ENCODE peak calls at places on chromosomes 3 and 15, in six cellular contexts. One of them, this sample, is unnamed.
A peak's percentile ranks its signal among the peaks of the same experiment; 100 is the strongest.

GRCh38 chr3:152444029-152444641 is 175.4 kb downstream of the MBNL1 start:
- DNase-seq in 8988T: no peak
- DNase-seq in AG10803: peak; percentile 71
- DNase-seq in activated CD4-positive, alpha-beta T cell treated with anti-CD3 and anti-CD28 coated beads, Interleukin-2, amount 50 U/mL, for 1 hour: no peak
- DNase-seq in AG04449: no peak
- DNase-seq in ureter: no peak
- DNase-seq in this sample: peak; percentile 71

GRCh38 chr3:72338942-72339749 is 509.1 kb downstream of the SHQ1 start:
- DNase-seq in activated CD4-positive, alpha-beta T cell treated with anti-CD3 and anti-CD28 coated beads, Interleukin-2, amount 50 U/mL, for 1 hour: no peak
- DNase-seq in AG04449: peak; percentile 75
- DNase-seq in 8988T: peak; percentile 41
- DNase-seq in ureter: peak; percentile 84
- DNase-seq in AG10803: peak; percentile 90
- DNase-seq in this sample: no peak

GRCh38 chr3:39150803-39151631 is 2.4 kb downstream of the CSRNP1 start:
- DNase-seq in AG10803: peak; percentile 96
- DNase-seq in 8988T: no peak
- DNase-seq in AG04449: peak; percentile 92
- DNase-seq in ureter: peak; percentile 89
- DNase-seq in activated CD4-positive, alpha-beta T cell treated with anti-CD3 and anti-CD28 coated beads, Interleukin-2, amount 50 U/mL, for 1 hour: peak; percentile 56
- DNase-seq in this sample: no peak

GRCh38 chr3:170506556-170506955 is 79.3 kb downstream of the SLC7A14 start:
- DNase-seq in ureter: no peak
- DNase-seq in activated CD4-positive, alpha-beta T cell treated with anti-CD3 and anti-CD28 coated beads, Interleukin-2, amount 50 U/mL, for 1 hour: no peak
- DNase-seq in AG04449: no peak
- DNase-seq in 8988T: no peak
- DNase-seq in AG10803: peak; percentile 61
- DNase-seq in this sample: no peak

GRCh38 chr15:95132774-95133173 is 901.4 kb downstream of the MCTP2 start:
- DNase-seq in ureter: no peak
- DNase-seq in activated CD4-positive, alpha-beta T cell treated with anti-CD3 and anti-CD28 coated beads, Interleukin-2, amount 50 U/mL, for 1 hour: no peak
- DNase-seq in AG04449: peak; percentile 63
- DNase-seq in 8988T: no peak
- DNase-seq in AG10803: peak; percentile 95
- DNase-seq in this sample: no peak

GRCh38 chr3:50190921-50191660 is at the start of gene GNAT1:
- DNase-seq in AG04449: no peak
- DNase-seq in AG10803: no peak
- DNase-seq in 8988T: no peak
- DNase-seq in ureter: no peak
- DNase-seq in activated CD4-positive, alpha-beta T cell treated with anti-CD3 and anti-CD28 coated beads, Interleukin-2, amount 50 U/mL, for 1 hour: no peak
- DNase-seq in this sample: peak; percentile 19

GRCh38 chr3:183743231-183743630 is 45.6 kb downstream of the YEATS2 start:
- DNase-seq in AG10803: no peak
- DNase-seq in 8988T: no peak
- DNase-seq in ureter: no peak
- DNase-seq in AG04449: no peak
- DNase-seq in activated CD4-positive, alpha-beta T cell treated with anti-CD3 and anti-CD28 coated beads, Interleukin-2, amount 50 U/mL, for 1 hour: no peak
- DNase-seq in this sample: no peak

GRCh38 chr3:127325630-127325961 is 37.8 kb upstream of the PRR20G start:
- DNase-seq in 8988T: no peak
- DNase-seq in activated CD4-positive, alpha-beta T cell treated with anti-CD3 and anti-CD28 coated beads, Interleukin-2, amount 50 U/mL, for 1 hour: no peak
- DNase-seq in AG04449: no peak
- DNase-seq in ureter: no peak
- DNase-seq in AG10803: peak; percentile 51
- DNase-seq in this sample: no peak

GRCh38 chr3:127266186-127266585 is 21.7 kb downstream of the PRR20G start:
- DNase-seq in AG10803: no peak
- DNase-seq in ureter: no peak
- DNase-seq in AG04449: no peak
- DNase-seq in activated CD4-positive, alpha-beta T cell treated with anti-CD3 and anti-CD28 coated beads, Interleukin-2, amount 50 U/mL, for 1 hour: no peak
- DNase-seq in 8988T: no peak
- DNase-seq in this sample: no peak

GRCh38 chr3:72369681-72370080 is 478.6 kb downstream of the SHQ1 start:
- DNase-seq in AG04449: no peak
- DNase-seq in activated CD4-positive, alpha-beta T cell treated with anti-CD3 and anti-CD28 coated beads, Interleukin-2, amount 50 U/mL, for 1 hour: no peak
- DNase-seq in 8988T: no peak
- DNase-seq in ureter: no peak
- DNase-seq in AG10803: no peak
- DNase-seq in this sample: no peak

GRCh38 chr15:77019476-77020331 is 24.8 kb downstream of the PSTPIP1 start:
- DNase-seq in ureter: no peak
- DNase-seq in AG04449: no peak
- DNase-seq in 8988T: no peak
- DNase-seq in AG10803: no peak
- DNase-seq in activated CD4-positive, alpha-beta T cell treated with anti-CD3 and anti-CD28 coated beads, Interleukin-2, amount 50 U/mL, for 1 hour: no peak
- DNase-seq in this sample: no peak

GRCh38 chr3:58627580-58627894 is 39.0 kb downstream of the FAM3D start:
- DNase-seq in activated CD4-positive, alpha-beta T cell treated with anti-CD3 and anti-CD28 coated beads, Interleukin-2, amount 50 U/mL, for 1 hour: no peak
- DNase-seq in AG10803: no peak
- DNase-seq in ureter: no peak
- DNase-seq in 8988T: no peak
- DNase-seq in AG04449: no peak
- DNase-seq in this sample: no peak

GRCh38 chr3:12237912-12238650 is 50.8 kb upstream of the PPARG start:
- DNase-seq in 8988T: no peak
- DNase-seq in ureter: no peak
- DNase-seq in AG04449: no peak
- DNase-seq in AG10803: no peak
- DNase-seq in activated CD4-positive, alpha-beta T cell treated with anti-CD3 and anti-CD28 coated beads, Interleukin-2, amount 50 U/mL, for 1 hour: no peak
- DNase-seq in this sample: no peak

GRCh38 chr15:25022233-25022632 is 67.4 kb downstream of the SNRPN start:
- DNase-seq in AG04449: no peak
- DNase-seq in activated CD4-positive, alpha-beta T cell treated with anti-CD3 and anti-CD28 coated beads, Interleukin-2, amount 50 U/mL, for 1 hour: no peak
- DNase-seq in AG10803: peak; percentile 1
- DNase-seq in 8988T: no peak
- DNase-seq in ureter: no peak
- DNase-seq in this sample: no peak

GRCh38 chr3:129360224-129360623 is 68.2 kb downstream of the EFCAB12 start:
- DNase-seq in AG10803: no peak
- DNase-seq in activated CD4-positive, alpha-beta T cell treated with anti-CD3 and anti-CD28 coated beads, Interleukin-2, amount 50 U/mL, for 1 hour: no peak
- DNase-seq in 8988T: no peak
- DNase-seq in ureter: no peak
- DNase-seq in AG04449: no peak
- DNase-seq in this sample: no peak

GRCh38 chr3:101084404-101084803 is 91.2 kb upstream of the ABI3BP start:
- DNase-seq in AG04449: no peak
- DNase-seq in 8988T: no peak
- DNase-seq in AG10803: peak; percentile 30
- DNase-seq in ureter: no peak
- DNase-seq in activated CD4-positive, alpha-beta T cell treated with anti-CD3 and anti-CD28 coated beads, Interleukin-2, amount 50 U/mL, for 1 hour: no peak
- DNase-seq in this sample: no peak

GRCh38 chr15:31225356-31225955 is 101.2 kb upstream of the KLF13 start:
- DNase-seq in activated CD4-positive, alpha-beta T cell treated with anti-CD3 and anti-CD28 coated beads, Interleukin-2, amount 50 U/mL, for 1 hour: no peak
- DNase-seq in AG04449: no peak
- DNase-seq in ureter: no peak
- DNase-seq in AG10803: no peak
- DNase-seq in 8988T: no peak
- DNase-seq in this sample: no peak

GRCh38 chr3:187739125-187739560 is 6.1 kb downstream of the BCL6 start:
- DNase-seq in ureter: no peak
- DNase-seq in AG04449: no peak
- DNase-seq in AG10803: no peak
- DNase-seq in activated CD4-positive, alpha-beta T cell treated with anti-CD3 and anti-CD28 coated beads, Interleukin-2, amount 50 U/mL, for 1 hour: no peak
- DNase-seq in 8988T: peak; percentile 52
- DNase-seq in this sample: peak; percentile 38

GRCh38 chr3:52798978-52799476 is 4.4 kb downstream of the ITIH3 start:
- DNase-seq in 8988T: peak; percentile 90
- DNase-seq in AG10803: no peak
- DNase-seq in AG04449: no peak
- DNase-seq in ureter: no peak
- DNase-seq in activated CD4-positive, alpha-beta T cell treated with anti-CD3 and anti-CD28 coated beads, Interleukin-2, amount 50 U/mL, for 1 hour: no peak
- DNase-seq in this sample: peak; percentile 41

GRCh38 chr3:102926618-102927017 is 491.8 kb downstream of the ZPLD1 start:
- DNase-seq in ureter: no peak
- DNase-seq in 8988T: no peak
- DNase-seq in activated CD4-positive, alpha-beta T cell treated with anti-CD3 and anti-CD28 coated beads, Interleukin-2, amount 50 U/mL, for 1 hour: no peak
- DNase-seq in AG04449: no peak
- DNase-seq in AG10803: no peak
- DNase-seq in this sample: no peak

GRCh38 chr15:39613861-39614260 is 33.0 kb downstream of the THBS1 start:
- DNase-seq in AG10803: no peak
- DNase-seq in AG04449: no peak
- DNase-seq in 8988T: no peak
- DNase-seq in activated CD4-positive, alpha-beta T cell treated with anti-CD3 and anti-CD28 coated beads, Interleukin-2, amount 50 U/mL, for 1 hour: no peak
- DNase-seq in ureter: no peak
- DNase-seq in this sample: no peak

GRCh38 chr3:111521881-111522280 is 20.1 kb upstream of the CD96 start:
- DNase-seq in activated CD4-positive, alpha-beta T cell treated with anti-CD3 and anti-CD28 coated beads, Interleukin-2, amount 50 U/mL, for 1 hour: no peak
- DNase-seq in ureter: no peak
- DNase-seq in AG04449: no peak
- DNase-seq in AG10803: peak; percentile 64
- DNase-seq in 8988T: no peak
- DNase-seq in this sample: no peak

This sample was measured in OCI-LY7.